ENCODE peak calls at places on chromosomes 2 and 18, in ten cellular contexts. G is stomach, W is transverse colon, T is adrenal gland, E is sigmoid colon, I is A549, M is heart left ventricle, P is tibial nerve, A is right lobe of liver, V is ovary. N is an unnamed sample.

GRCh38 chr18:8252371-8252770 is 356.9 kb upstream of the RAB12 start:
- DNase-seq in G (no peak), W (no peak), T (no peak), E (no peak), I (no peak), M (no peak), P (no peak), A (no peak), V (no peak), N (no peak)

GRCh38 chr2:203808041-203808750 is 59.4 kb upstream of the CTLA4 start:
- DNase-seq in G (no peak), W (no peak), T (no peak), E (no peak), I (no peak), M (no peak), P (no peak), A (no peak), V (no peak), N (no peak)

GRCh38 chr2:55560855-55561254 is 41.3 kb downstream of the CFAP36 start:
- DNase-seq in G (no peak), W (no peak), T (no peak), E (no peak), I (no peak), M (no peak), P (no peak), A (no peak), V (no peak), N (no peak)

GRCh38 chr2:11669454-11670291 is at the start of gene NTSR2:
- DNase-seq in G (peak; percentile 62), W (peak; percentile 21), T (peak; percentile 66), E (peak; percentile 65), I (peak; percentile 68), M (peak; percentile 77), P (no peak), A (no peak), V (peak; percentile 81), N (no peak)

GRCh38 chr2:225008179-225008829 is 34.0 kb downstream of the DOCK10 start:
- DNase-seq in G (no peak), W (no peak), T (no peak), E (no peak), I (no peak), M (no peak), P (no peak), A (no peak), V (no peak), N (no peak)

GRCh38 chr18:21743166-21743831 is 2.7 kb downstream of the MIB1 start:
- DNase-seq in G (no peak), W (no peak), T (no peak), E (no peak), I (no peak), M (no peak), P (no peak), A (no peak), V (no peak), N (no peak)

GRCh38 chr18:76519156-76519549 is 24.1 kb upstream of the ZNF516 start:
- DNase-seq in G (no peak), W (no peak), T (no peak), E (no peak), I (no peak), M (no peak), P (no peak), A (no peak), V (peak; percentile 62), N (no peak)

GRCh38 chr2:43714164-43714563 is 37.9 kb upstream of the C1GALT1C1L start:
- DNase-seq in G (no peak), W (no peak), T (no peak), E (no peak), I (no peak), M (no peak), P (no peak), A (no peak), V (no peak), N (no peak)

GRCh38 chr2:191688934-191689695 is 11.2 kb downstream of the NABP1 start:
- DNase-seq in G (no peak), W (no peak), T (no peak), E (no peak), I (peak; percentile 48), M (no peak), P (no peak), A (no peak), V (no peak), N (no peak)

GRCh38 chr2:111634995-111635538 is 248.9 kb downstream of the ANAPC1 start:
- DNase-seq in G (no peak), W (no peak), T (no peak), E (no peak), I (no peak), M (no peak), P (no peak), A (no peak), V (no peak), N (no peak)

GRCh38 chr2:25673170-25674002 is at the start of gene DTNB:
- DNase-seq in G (peak; percentile 86), W (peak; percentile 86), T (peak; percentile 90), E (peak; percentile 92), I (peak; percentile 78), M (peak; percentile 91), P (peak; percentile 47), A (peak; percentile 89), V (peak; percentile 80), N (peak; percentile 84)
- TF ChIP-seq POLR2A in G (no peak), W (no peak), T (peak; percentile 47), E (no peak), I (peak; percentile 53), M (no peak), P (peak; percentile 31), A (peak; percentile 62), V (peak; percentile 33), N (peak; percentile 64)

DNA sequence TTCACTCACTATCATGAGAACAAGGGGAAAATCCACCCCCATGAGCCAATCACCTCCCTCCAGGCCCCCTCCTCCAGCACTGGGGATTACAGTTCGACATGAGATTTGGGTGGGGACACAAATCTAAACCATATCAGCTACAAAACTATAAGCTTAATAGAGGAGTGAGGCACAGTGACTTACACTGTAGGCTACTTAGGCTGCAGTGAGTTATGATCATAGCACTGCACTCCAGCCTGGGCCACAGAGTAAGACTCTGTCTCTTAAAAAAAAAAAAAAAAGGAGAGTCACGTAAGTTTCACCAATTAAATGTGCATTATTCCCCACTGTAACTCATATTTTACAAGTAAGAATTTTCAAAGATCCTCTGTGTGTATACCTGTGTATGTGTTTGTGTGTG is 26.2 kb upstream of the COLEC12 start:
- DNase-seq in G (no peak), W (no peak), T (no peak), E (no peak), I (no peak), M (no peak), P (no peak), A (no peak), V (no peak), N (no peak)
- TF ChIP-seq POLR2A in G (no peak), W (no peak), T (no peak), E (no peak), I (no peak), M (no peak), P (no peak), A (no peak), V (no peak), N (no peak)

DNA sequence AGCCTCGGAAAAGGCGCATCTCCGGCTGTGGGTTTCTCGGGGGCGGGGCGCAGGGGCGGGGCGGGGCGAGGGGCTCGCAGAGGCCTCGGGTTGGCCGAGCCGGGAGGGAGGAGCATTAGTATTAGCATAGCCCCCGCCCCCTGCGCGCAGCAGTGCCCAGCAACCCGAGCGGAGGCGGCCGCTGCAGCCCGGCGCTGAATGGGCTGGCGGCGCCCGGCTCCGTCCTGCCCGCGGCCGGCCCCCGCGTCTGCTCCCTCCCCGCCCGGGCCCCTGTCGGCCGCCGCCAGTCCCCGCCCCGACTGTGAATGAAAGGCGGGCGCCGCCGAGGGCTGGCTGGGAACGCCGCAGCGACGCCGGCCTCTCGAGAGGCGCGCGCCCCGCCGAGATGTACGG is at the start of gene EFR3B:
- DNase-seq in G (peak; percentile 96), W (peak; percentile 96), T (peak; percentile 96), E (peak; percentile 97), I (peak; percentile 94), M (peak; percentile 97), P (peak; percentile 92), A (peak; percentile 97), V (peak; percentile 95), N (peak; percentile 94)
- TF ChIP-seq POLR2A in G (no peak), W (no peak), T (peak; percentile 30), E (no peak), I (peak; percentile 57), M (no peak), P (no peak), A (no peak), V (peak; percentile 22), N (peak; percentile 59)

GRCh38 chr2:74834806-74835755 is 1.2 kb downstream of the HK2 start:
- DNase-seq in G (peak; percentile 60), W (peak; percentile 65), T (no peak), E (no peak), I (no peak), M (peak; percentile 72), P (no peak), A (peak; percentile 52), V (peak; percentile 42), N (no peak)
- TF ChIP-seq POLR2A in G (no peak), W (peak; percentile 18), T (no peak), E (no peak), I (no peak), M (no peak), P (no peak), A (no peak), V (no peak), N (no peak)